ENCODE peak calls at places on chromosome 1, in nine cellular contexts. N is brain microvascular endothelial cell, Q is HCT116, O is WERI-Rb-1, E is gastrocnemius medialis, J is heart left ventricle, M is heart right ventricle, A is endodermal cell, L is PC-9. D is an unnamed sample.

GRCh38 chr1:241271427-241271826 is 85.6 kb downstream of the RGS7 start:
- DNase-seq in N (no peak), Q (no peak), O (no peak), E (no peak), J (no peak), M (no peak), A (no peak), L (no peak), D (no peak)

GRCh38 chr1:219120625-219121544 is 52.8 kb upstream of the LYPLAL1 start:
- DNase-seq in N (peak; percentile 41), Q (no peak), O (peak; percentile 38), E (peak; percentile 52), J (peak; percentile 54), M (no peak), A (no peak), L (no peak), D (no peak)

GRCh38 chr1:183954496-183954895 is 83.0 kb downstream of the COLGALT2 start:
- DNase-seq in N (no peak), Q (no peak), O (no peak), E (no peak), J (no peak), M (no peak), A (no peak), L (no peak), D (no peak)

GRCh38 chr1:178086294-178087255 is 7.3 kb upstream of the RASAL2 start:
- DNase-seq in N (peak; percentile 50), Q (no peak), O (no peak), E (no peak), J (no peak), M (no peak), A (no peak), L (no peak), D (no peak)

GRCh38 chr1:101290922-101291561 is 54.2 kb downstream of the S1PR1 start:
- DNase-seq in N (no peak), Q (no peak), O (no peak), E (no peak), J (no peak), M (no peak), A (peak; percentile 38), L (no peak), D (no peak)

GRCh38 chr1:195594322-195594721 is 1013.9 kb downstream of the KCNT2 start:
- DNase-seq in N (no peak), Q (no peak), O (no peak), E (no peak), J (no peak), M (no peak), A (no peak), L (no peak), D (no peak)

GRCh38 chr1:26019641-26020315 is 1.8 kb upstream of the EXTL1 start:
- DNase-seq in N (peak; percentile 47), Q (no peak), O (no peak), E (no peak), J (no peak), M (no peak), A (no peak), L (peak; percentile 67), D (no peak)

GRCh38 chr1:64861611-64862010 is 104.7 kb downstream of the JAK1 start:
- DNase-seq in N (no peak), Q (no peak), O (peak; percentile 15), E (no peak), J (no peak), M (no peak), A (peak; percentile 89), L (no peak), D (no peak)

DNA sequence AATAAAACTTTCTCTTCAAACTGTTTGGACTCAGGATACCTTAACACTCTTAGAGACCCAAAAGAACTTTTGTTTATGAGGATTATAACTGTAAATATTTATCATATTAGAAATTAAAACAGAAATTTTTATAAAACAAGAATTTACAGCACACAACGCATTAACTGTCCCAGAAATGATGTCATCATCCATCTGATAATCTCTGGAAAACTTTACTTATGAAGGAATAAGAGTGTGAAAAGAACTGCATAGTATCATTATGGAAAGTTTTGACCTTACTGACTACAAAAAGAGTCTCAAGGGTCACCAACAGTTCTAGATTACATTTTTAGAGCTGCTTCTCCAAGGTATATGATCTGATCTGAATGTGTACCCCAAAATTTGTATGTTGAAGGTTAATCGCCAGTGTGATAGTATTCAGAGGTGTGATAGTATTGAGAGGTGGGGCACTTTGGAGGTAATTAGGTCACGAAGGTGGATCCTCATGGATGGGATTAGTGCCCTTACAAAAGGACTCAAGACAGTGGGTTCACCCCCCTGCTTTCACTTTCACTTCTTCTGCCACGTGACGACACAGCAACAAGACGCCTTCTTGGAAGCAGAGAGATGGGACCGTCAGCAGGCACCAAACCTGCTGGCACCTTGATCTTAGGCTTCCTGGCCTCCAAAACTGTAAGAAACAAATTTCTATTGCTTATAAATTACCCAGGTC is 95.7 kb upstream of the NR5A2 start:
- DNase-seq in N (no peak), Q (no peak), O (no peak), E (no peak), J (no peak), M (no peak), A (no peak), L (no peak), D (no peak)
- H3K4me3 ChIP-seq in N (no peak overlapping the region), Q (no peak overlapping the region), O (no peak overlapping the region), E (peak overlapping the region; percentile 20), J (peak overlapping the region; percentile 20), M (no peak overlapping the region), A (no peak overlapping the region), L (no peak overlapping the region), D (no peak overlapping the region)

GRCh38 chr1:109398343-109399225 is 866 bp upstream of the SORT1 start:
- DNase-seq in N (no peak), Q (no peak), O (no peak), E (no peak), J (no peak), M (no peak), A (no peak), L (peak; percentile 69), D (no peak)
- TF ChIP-seq CTCF in N (no peak), Q (no peak), O (no peak), E (no peak), J (no peak), M (no peak), A (no peak), L (no peak), D (no peak)

DNA sequence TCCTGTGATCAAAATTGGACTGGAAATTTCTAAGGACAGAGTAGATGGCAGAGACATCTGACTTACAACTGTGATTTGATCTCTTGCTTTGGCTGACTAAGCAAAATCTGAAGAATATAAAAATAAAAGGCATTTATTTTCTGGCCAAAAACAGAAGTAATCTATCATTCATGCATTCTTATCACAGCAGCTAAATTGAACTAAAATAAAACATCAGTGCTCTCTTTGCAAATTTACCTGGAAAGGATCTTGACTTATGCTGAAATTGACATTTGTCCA is 81.4 kb upstream of the ZNF678 start:
- DNase-seq in N (no peak), Q (no peak), O (no peak), E (no peak), J (no peak), M (no peak), A (no peak), L (no peak), D (no peak)
- H3K27me3 ChIP-seq in N (peaks cover 3% of the 10 kb centered on the region), Q (no peaks in the 10 kb centered on the region), O (no peaks in the 10 kb centered on the region), E (no peaks in the 10 kb centered on the region), J (peaks cover 14% of the 10 kb centered on the region), M (peaks cover 17% of the 10 kb centered on the region), A (peaks cover 5% of the 10 kb centered on the region), L (peaks cover 5% of the 10 kb centered on the region), D (no peaks in the 10 kb centered on the region)

DNA sequence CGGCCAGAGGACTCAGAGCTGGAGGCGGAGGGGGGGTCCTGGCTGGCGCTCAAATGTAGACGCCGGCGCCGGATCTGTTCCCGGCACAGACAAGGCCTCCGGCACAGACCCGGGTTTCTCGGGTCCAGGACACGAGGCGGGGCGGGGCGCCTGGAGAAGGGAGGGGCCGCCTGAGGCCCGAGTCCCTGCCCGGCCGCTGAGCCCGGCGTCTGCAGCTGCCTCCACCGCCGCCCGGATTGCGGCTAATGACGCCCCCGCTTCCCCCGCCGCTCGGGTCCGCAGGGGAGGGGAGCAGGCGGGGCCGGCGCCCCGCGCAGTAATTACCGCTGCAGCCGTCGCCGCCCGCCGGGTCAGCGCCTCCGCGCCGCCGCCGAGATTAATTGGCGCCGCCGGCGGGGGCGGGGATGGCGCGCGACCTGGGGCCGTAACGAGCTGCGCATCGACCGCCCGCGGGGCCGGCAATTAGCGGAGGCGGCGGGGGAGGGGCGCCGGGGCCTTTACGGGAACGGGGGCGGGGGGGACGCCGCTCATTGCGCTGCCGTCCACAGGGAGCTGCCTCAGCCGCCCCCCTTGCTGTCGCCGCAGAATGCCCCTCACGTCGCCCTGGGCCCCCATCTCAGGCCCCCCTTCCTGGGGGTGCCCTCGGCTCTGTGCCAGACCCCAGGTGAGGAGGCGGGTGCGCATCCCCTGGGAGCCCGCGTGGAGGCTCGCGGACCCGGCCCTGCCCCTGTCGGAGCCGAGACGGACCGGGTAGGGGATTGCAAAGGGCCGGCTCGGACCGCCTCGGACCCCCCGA is 17.3 kb downstream of the NOC2L start:
- DNase-seq in N (peak; percentile 63), Q (no peak), O (peak; percentile 91), E (no peak), J (peak; percentile 81), M (peak; percentile 71), A (peak; percentile 91), L (peak; percentile 48), D (no peak)
- H3K4me3 ChIP-seq in N (peak overlapping the region; percentile 49), Q (peak overlapping the region; percentile 38), O (peak overlapping the region; percentile 68), E (peak overlapping the region; percentile 68), J (peak overlapping the region; percentile 48), M (peak overlapping the region; percentile 49), A (peak overlapping the region; percentile 55), L (peak overlapping the region; percentile 47), D (peak overlapping the region; percentile 36)

DNA sequence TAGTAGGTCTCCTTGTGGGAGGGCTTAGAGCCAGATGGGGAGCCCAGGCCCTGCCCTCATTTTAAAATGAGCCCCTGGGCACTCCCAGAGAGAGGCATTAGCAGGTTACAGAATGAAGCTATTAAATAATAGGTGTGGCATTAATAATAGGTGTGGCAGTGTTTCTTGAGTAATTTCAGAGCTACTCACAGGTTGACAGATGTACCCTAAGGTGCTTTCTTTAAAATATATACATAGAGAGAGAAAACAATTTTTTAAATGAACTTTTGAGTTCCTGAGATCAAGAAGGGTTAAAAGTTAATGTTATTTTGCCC is 1.2 kb downstream of the EEIG2 start:
- DNase-seq in N (no peak), Q (no peak), O (no peak), E (no peak), J (no peak), M (no peak), A (no peak), L (no peak), D (no peak)
- TF ChIP-seq CTCF in N (no peak), Q (no peak), O (peak; percentile 4), E (no peak), J (no peak), M (no peak), A (no peak), L (no peak), D (peak; percentile 4)

DNA sequence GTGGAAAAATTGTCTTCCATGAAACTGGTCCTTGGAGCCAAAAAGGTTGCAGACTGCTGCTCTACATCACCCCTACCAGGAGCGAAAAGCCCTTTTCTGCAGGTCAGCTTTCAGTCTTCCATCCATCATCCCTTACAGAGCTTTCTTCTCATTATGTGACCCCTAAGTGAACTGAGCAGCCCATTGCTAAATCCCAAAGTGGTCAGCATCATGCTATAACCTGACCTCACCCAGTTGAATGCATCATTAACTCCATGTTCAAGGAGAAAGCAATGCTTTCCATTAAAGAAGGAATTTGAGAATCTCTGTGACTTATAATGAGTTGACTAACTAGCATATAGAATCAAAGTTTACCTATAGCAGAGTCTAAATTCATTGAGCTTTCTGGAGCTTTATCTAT is 10.4 kb upstream of the IL24 start:
- DNase-seq in N (no peak), Q (no peak), O (no peak), E (no peak), J (no peak), M (no peak), A (no peak), L (no peak), D (no peak)
- H3K27me3 ChIP-seq in N (no peaks in the 10 kb centered on the region), Q (no peaks in the 10 kb centered on the region), O (peaks cover 97% of the 10 kb centered on the region), E (no peaks in the 10 kb centered on the region), J (no peaks in the 10 kb centered on the region), M (peaks cover 4% of the 10 kb centered on the region), A (no peaks in the 10 kb centered on the region), L (no peaks in the 10 kb centered on the region), D (no peaks in the 10 kb centered on the region)